ENCODE peak calls at places on chromosomes 7 and 10, in nine cellular contexts. D, J, R, O, N, G, K, L and Z are unnamed samples.

GRCh38 chr10:101837753-101838152 is 5.8 kb downstream of the KCNIP2 start:
- DNase-seq in N (no peak), R (no peak), K (no peak), D (no peak), G (no peak), L (no peak), O (peak; percentile 30), J (no peak), Z (no peak)

GRCh38 chr7:135685306-135686084 is 23.2 kb downstream of the STMP1 start:
- DNase-seq in G (peak; percentile 27), L (no peak), D (no peak), K (no peak), N (no peak), R (peak; percentile 65), J (no peak), O (no peak), Z (no peak)

GRCh38 chr7:74355091-74355490 is 65.9 kb downstream of the CLIP2 start:
- DNase-seq in O (peak; percentile 74), R (peak; percentile 94), G (peak; percentile 87), D (peak; percentile 43), K (no peak), J (no peak), N (peak; percentile 93), L (peak; percentile 55), Z (no peak)

GRCh38 chr7:132560105-132560504 is 16.2 kb downstream of the PLXNA4 start:
- DNase-seq in N (no peak), O (no peak), K (no peak), L (no peak), J (no peak), R (no peak), G (no peak), D (no peak), Z (no peak)

GRCh38 chr10:6136215-6137201 is 47.7 kb downstream of the RBM17 start:
- DNase-seq in J (no peak), G (peak; percentile 68), D (no peak), L (peak; percentile 52), R (peak; percentile 54), O (no peak), N (peak; percentile 91), K (no peak), Z (no peak)

GRCh38 chr10:10307551-10307950 is 710.1 kb upstream of the CELF2 start:
- DNase-seq in O (no peak), D (no peak), K (no peak), N (no peak), G (no peak), L (no peak), J (no peak), R (no peak), Z (no peak)

GRCh38 chr10:35355971-35356724 is 19.8 kb downstream of the CCNY start:
- DNase-seq in R (no peak), J (no peak), O (no peak), D (no peak), L (no peak), N (peak; percentile 82), G (no peak), K (no peak), Z (no peak)

GRCh38 chr10:34791228-34791627 is 23.9 kb downstream of the PARD3 start:
- DNase-seq in J (no peak), G (no peak), R (no peak), L (no peak), K (no peak), D (no peak), O (no peak), N (no peak), Z (no peak)

GRCh38 chr7:47314728-47315601 is 266.9 kb downstream of the TNS3 start:
- DNase-seq in G (peak; percentile 85), J (no peak), K (no peak), R (peak; percentile 58), N (peak; percentile 65), O (peak; percentile 29), D (peak; percentile 17), L (no peak), Z (no peak)

GRCh38 chr10:88892223-88892967 is 12.3 kb downstream of the STAMBPL1 start:
- DNase-seq in G (peak; percentile 65), J (no peak), K (no peak), L (no peak), R (peak; percentile 47), D (no peak), N (peak; percentile 60), O (no peak), Z (no peak)

GRCh38 chr7:47514818-47515217 is 67.1 kb downstream of the TNS3 start:
- DNase-seq in R (no peak), N (no peak), G (no peak), K (no peak), O (no peak), D (no peak), L (no peak), J (no peak), Z (no peak)

GRCh38 chr7:152894295-152895170 is 135.0 kb downstream of the ACTR3B start:
- DNase-seq in D (no peak), O (peak; percentile 19), R (no peak), L (no peak), G (no peak), K (peak; percentile 38), J (no peak), N (peak; percentile 2), Z (peak; percentile 65)

GRCh38 chr10:110758898-110759297 is 112.8 kb upstream of the PDCD4 start:
- DNase-seq in R (peak; percentile 67), L (peak; percentile 68), G (peak; percentile 79), J (peak; percentile 9), D (peak; percentile 30), O (no peak), K (no peak), N (peak; percentile 44), Z (no peak)

GRCh38 chr10:113732966-113733365 is 18.5 kb upstream of the PLEKHS1 start:
- DNase-seq in O (no peak), R (no peak), N (peak; percentile 31), D (no peak), G (no peak), J (no peak), L (no peak), K (no peak), Z (no peak)

GRCh38 chr7:55309040-55309991 is 55.8 kb upstream of the LANCL2 start:
- DNase-seq in O (peak; percentile 4), N (no peak), L (no peak), G (no peak), J (no peak), K (no peak), D (no peak), R (no peak), Z (no peak)

GRCh38 chr7:127755965-127756364 is 104.0 kb downstream of the SND1 start:
- DNase-seq in G (no peak), J (no peak), O (no peak), R (no peak), K (no peak), N (no peak), D (no peak), L (no peak), Z (no peak)

GRCh38 chr7:86629-87028 is 105.7 kb upstream of the FAM20C start:
- DNase-seq in L (no peak), K (no peak), N (no peak), J (no peak), G (no peak), R (no peak), O (no peak), D (no peak), Z (no peak)

GRCh38 chr7:88927-89921 is 103.1 kb upstream of the FAM20C start:
- DNase-seq in R (peak; percentile 86), D (no peak), O (peak; percentile 87), J (peak; percentile 70), L (peak; percentile 86), K (no peak), G (peak; percentile 96), N (peak; percentile 98), Z (no peak)

GRCh38 chr7:87671-88070 is 104.7 kb upstream of the FAM20C start:
- DNase-seq in G (no peak), N (no peak), D (no peak), O (no peak), J (no peak), K (no peak), L (no peak), R (no peak), Z (no peak)

GRCh38 chr7:87047-87446 is 105.3 kb upstream of the FAM20C start:
- DNase-seq in J (no peak), K (no peak), L (no peak), O (no peak), N (no peak), R (no peak), D (no peak), G (peak; percentile 34), Z (no peak)

DNA sequence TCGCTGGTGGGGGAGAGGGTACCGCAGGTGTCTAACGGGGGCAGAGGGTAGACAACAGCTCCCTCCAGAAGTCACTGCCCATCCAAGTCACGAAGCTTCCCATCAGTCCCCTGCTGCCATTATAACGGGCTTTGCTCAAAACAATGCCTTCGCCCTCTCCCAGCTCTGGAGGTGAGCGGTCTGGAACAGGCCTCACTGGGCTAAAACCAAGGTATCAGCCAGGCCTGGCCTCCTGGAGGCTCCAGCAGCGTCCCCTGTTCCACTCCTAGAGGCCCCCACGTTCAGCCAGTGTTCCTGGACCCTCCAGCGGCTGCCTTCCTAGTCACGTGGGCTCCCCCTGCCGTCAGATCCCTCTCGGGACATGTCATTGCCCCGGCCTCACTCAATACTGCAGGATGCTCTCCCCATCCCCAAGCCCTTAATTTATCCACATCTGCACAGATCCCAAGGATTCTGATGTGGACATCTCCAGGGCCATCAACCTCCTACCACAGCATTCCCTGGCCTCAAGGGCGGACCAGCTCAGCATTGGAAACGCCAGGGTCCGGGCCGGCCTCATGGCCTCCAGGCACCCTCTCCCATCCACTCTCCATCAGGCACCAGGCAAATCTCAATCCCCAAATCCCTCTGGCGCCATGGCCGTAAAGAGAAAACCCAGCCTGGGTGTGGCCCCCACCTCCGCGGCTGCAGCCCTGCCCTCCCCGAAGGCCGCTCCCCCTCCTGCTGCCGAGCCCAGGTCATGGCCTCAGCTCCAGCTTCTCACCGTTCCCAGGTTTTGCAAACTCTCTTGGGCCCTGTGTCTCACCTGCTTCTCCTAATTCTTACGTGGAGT is 104.1 kb upstream of the FAM20C start:
- DNase-seq in K (no peak), R (no peak), L (no peak), D (no peak), N (no peak), O (no peak), G (no peak), J (no peak), Z (peak; percentile 22)
- TF ChIP-seq CTCF in K (peak; percentile 26), R (peak; percentile 44), L (no peak), D (no peak), N (no peak), O (no peak), G (peak; percentile 31), J (no peak), Z (no peak)

GRCh38 chr7:3592438-3593134 is 291.5 kb downstream of the SDK1 start:
- DNase-seq in O (no peak), J (no peak), K (no peak), R (no peak), G (peak; percentile 15), N (no peak), L (no peak), D (no peak), Z (no peak)
- TF ChIP-seq CTCF in O (no peak), J (no peak), K (no peak), R (no peak), G (peak; percentile 7), N (no peak), L (no peak), D (no peak), Z (no peak)

GRCh38 chr7:148264933-148265557 is 325.5 kb upstream of the C7orf33 start:
- DNase-seq in L (peak; percentile 26), D (no peak), O (peak; percentile 21), N (peak; percentile 48), K (peak; percentile 56), G (peak; percentile 53), J (no peak), R (peak; percentile 48), Z (no peak)
- TF ChIP-seq CTCF in L (peak; percentile 83), D (peak; percentile 66), O (peak; percentile 56), N (peak; percentile 76), K (peak; percentile 82), G (peak; percentile 82), J (no peak), R (peak; percentile 65), Z (peak; percentile 83)

GRCh38 chr7:22296916-22297315 is 60.0 kb downstream of the RAPGEF5 start:
- DNase-seq in O (no peak), N (peak; percentile 3), K (no peak), L (no peak), J (no peak), R (no peak), G (peak; percentile 3), D (no peak), Z (no peak)
- TF ChIP-seq CTCF in O (peak; percentile 20), N (peak; percentile 26), K (peak; percentile 61), L (no peak), J (no peak), R (peak; percentile 27), G (peak; percentile 26), D (no peak), Z (no peak)